ENCODE peak calls at places on chromosomes 6 and 20, in ten cellular contexts. One of them, this sample, is unnamed.

GRCh38 chr20:63090682-63091571 is 84.2 kb upstream of the BHLHE23 start:
- DNase-seq in GM10248: no peak
- DNase-seq in NCI-H1105 treated with DMSO at 0.1 percent for 48 hours: no peak
- DNase-seq in fibroblast of the aortic adventitia: no peak
- DNase-seq in NCI-H1417: no peak
- DNase-seq in stimulated activated CD4-positive, alpha-beta T cell treated with anti-CD3 and anti-CD28 coated beads, Interleukin-1b, Interleukin-23, amount 100 ng/mL, for 24 hours: no peak
- DNase-seq in T-helper 1 cell: no peak
- DNase-seq in lower leg skin: peak
- DNase-seq in activated naive CD4-positive, alpha-beta T cell: no peak
- DNase-seq in germinal center: no peak
- DNase-seq in this sample: no peak

GRCh38 chr20:39013662-39014109 is 51.5 kb downstream of the DHX35 start:
- DNase-seq in GM10248: no peak
- DNase-seq in NCI-H1105 treated with DMSO at 0.1 percent for 48 hours: no peak
- DNase-seq in fibroblast of the aortic adventitia: no peak
- DNase-seq in NCI-H1417: no peak
- DNase-seq in stimulated activated CD4-positive, alpha-beta T cell treated with anti-CD3 and anti-CD28 coated beads, Interleukin-1b, Interleukin-23, amount 100 ng/mL, for 24 hours: no peak
- DNase-seq in T-helper 1 cell: no peak
- DNase-seq in lower leg skin: no peak
- DNase-seq in activated naive CD4-positive, alpha-beta T cell: no peak
- DNase-seq in germinal center: no peak
- DNase-seq in this sample: no peak

GRCh38 chr20:35166242-35166830 is 5.5 kb upstream of the PROCR start:
- DNase-seq in GM10248: no peak
- DNase-seq in NCI-H1105 treated with DMSO at 0.1 percent for 48 hours: no peak
- DNase-seq in fibroblast of the aortic adventitia: no peak
- DNase-seq in NCI-H1417: no peak
- DNase-seq in stimulated activated CD4-positive, alpha-beta T cell treated with anti-CD3 and anti-CD28 coated beads, Interleukin-1b, Interleukin-23, amount 100 ng/mL, for 24 hours: no peak
- DNase-seq in T-helper 1 cell: no peak
- DNase-seq in lower leg skin: peak
- DNase-seq in activated naive CD4-positive, alpha-beta T cell: no peak
- DNase-seq in germinal center: no peak
- DNase-seq in this sample: no peak

GRCh38 chr6:44785123-44785522 is 397.6 kb downstream of the CDC5L start:
- DNase-seq in GM10248: no peak
- DNase-seq in NCI-H1105 treated with DMSO at 0.1 percent for 48 hours: no peak
- DNase-seq in fibroblast of the aortic adventitia: no peak
- DNase-seq in NCI-H1417: no peak
- DNase-seq in stimulated activated CD4-positive, alpha-beta T cell treated with anti-CD3 and anti-CD28 coated beads, Interleukin-1b, Interleukin-23, amount 100 ng/mL, for 24 hours: no peak
- DNase-seq in T-helper 1 cell: no peak
- DNase-seq in lower leg skin: no peak
- DNase-seq in activated naive CD4-positive, alpha-beta T cell: no peak
- DNase-seq in germinal center: no peak
- DNase-seq in this sample: no peak

GRCh38 chr6:112233864-112234263 is 20.5 kb downstream of the LAMA4 start:
- DNase-seq in GM10248: no peak
- DNase-seq in NCI-H1105 treated with DMSO at 0.1 percent for 48 hours: no peak
- DNase-seq in fibroblast of the aortic adventitia: peak
- DNase-seq in NCI-H1417: no peak
- DNase-seq in stimulated activated CD4-positive, alpha-beta T cell treated with anti-CD3 and anti-CD28 coated beads, Interleukin-1b, Interleukin-23, amount 100 ng/mL, for 24 hours: no peak
- DNase-seq in T-helper 1 cell: no peak
- DNase-seq in lower leg skin: no peak
- DNase-seq in activated naive CD4-positive, alpha-beta T cell: no peak
- DNase-seq in germinal center: no peak
- DNase-seq in this sample: no peak

GRCh38 chr6:41191569-41191968 is 9.4 kb downstream of the TREML2 start:
- DNase-seq in GM10248: peak
- DNase-seq in NCI-H1105 treated with DMSO at 0.1 percent for 48 hours: no peak
- DNase-seq in fibroblast of the aortic adventitia: peak
- DNase-seq in NCI-H1417: no peak
- DNase-seq in stimulated activated CD4-positive, alpha-beta T cell treated with anti-CD3 and anti-CD28 coated beads, Interleukin-1b, Interleukin-23, amount 100 ng/mL, for 24 hours: no peak
- DNase-seq in T-helper 1 cell: no peak
- DNase-seq in lower leg skin: no peak
- DNase-seq in activated naive CD4-positive, alpha-beta T cell: no peak
- DNase-seq in germinal center: peak
- DNase-seq in this sample: no peak

GRCh38 chr20:39036851-39037250 is 74.7 kb downstream of the DHX35 start:
- DNase-seq in GM10248: no peak
- DNase-seq in NCI-H1105 treated with DMSO at 0.1 percent for 48 hours: no peak
- DNase-seq in fibroblast of the aortic adventitia: no peak
- DNase-seq in NCI-H1417: no peak
- DNase-seq in stimulated activated CD4-positive, alpha-beta T cell treated with anti-CD3 and anti-CD28 coated beads, Interleukin-1b, Interleukin-23, amount 100 ng/mL, for 24 hours: no peak
- DNase-seq in T-helper 1 cell: no peak
- DNase-seq in lower leg skin: peak
- DNase-seq in activated naive CD4-positive, alpha-beta T cell: no peak
- DNase-seq in germinal center: no peak
- DNase-seq in this sample: no peak

GRCh38 chr6:75498862-75499261 is 5.3 kb upstream of the FILIP1 start:
- DNase-seq in GM10248: no peak
- DNase-seq in NCI-H1105 treated with DMSO at 0.1 percent for 48 hours: no peak
- DNase-seq in fibroblast of the aortic adventitia: no peak
- DNase-seq in NCI-H1417: no peak
- DNase-seq in stimulated activated CD4-positive, alpha-beta T cell treated with anti-CD3 and anti-CD28 coated beads, Interleukin-1b, Interleukin-23, amount 100 ng/mL, for 24 hours: no peak
- DNase-seq in T-helper 1 cell: no peak
- DNase-seq in lower leg skin: no peak
- DNase-seq in activated naive CD4-positive, alpha-beta T cell: no peak
- DNase-seq in germinal center: no peak
- DNase-seq in this sample: no peak

GRCh38 chr20:8766868-8767390 is 302.0 kb upstream of the PLCB4 start:
- DNase-seq in GM10248: no peak
- DNase-seq in NCI-H1105 treated with DMSO at 0.1 percent for 48 hours: no peak
- DNase-seq in fibroblast of the aortic adventitia: no peak
- DNase-seq in NCI-H1417: no peak
- DNase-seq in stimulated activated CD4-positive, alpha-beta T cell treated with anti-CD3 and anti-CD28 coated beads, Interleukin-1b, Interleukin-23, amount 100 ng/mL, for 24 hours: no peak
- DNase-seq in T-helper 1 cell: no peak
- DNase-seq in lower leg skin: no peak
- DNase-seq in activated naive CD4-positive, alpha-beta T cell: no peak
- DNase-seq in germinal center: no peak
- DNase-seq in this sample: no peak

GRCh38 chr6:160078883-160079685 is 42.5 kb upstream of the SLC22A1 start:
- DNase-seq in GM10248: no peak
- DNase-seq in NCI-H1105 treated with DMSO at 0.1 percent for 48 hours: no peak
- DNase-seq in fibroblast of the aortic adventitia: no peak
- DNase-seq in NCI-H1417: no peak
- DNase-seq in stimulated activated CD4-positive, alpha-beta T cell treated with anti-CD3 and anti-CD28 coated beads, Interleukin-1b, Interleukin-23, amount 100 ng/mL, for 24 hours: no peak
- DNase-seq in T-helper 1 cell: no peak
- DNase-seq in lower leg skin: no peak
- DNase-seq in activated naive CD4-positive, alpha-beta T cell: no peak
- DNase-seq in germinal center: no peak
- DNase-seq in this sample: no peak

GRCh38 chr6:88236961-88237360 is 70.8 kb upstream of the CNR1 start:
- DNase-seq in GM10248: no peak
- DNase-seq in NCI-H1105 treated with DMSO at 0.1 percent for 48 hours: peak
- DNase-seq in fibroblast of the aortic adventitia: no peak
- DNase-seq in NCI-H1417: no peak
- DNase-seq in stimulated activated CD4-positive, alpha-beta T cell treated with anti-CD3 and anti-CD28 coated beads, Interleukin-1b, Interleukin-23, amount 100 ng/mL, for 24 hours: no peak
- DNase-seq in T-helper 1 cell: no peak
- DNase-seq in lower leg skin: no peak
- DNase-seq in activated naive CD4-positive, alpha-beta T cell: no peak
- DNase-seq in germinal center: no peak
- DNase-seq in this sample: no peak

GRCh38 chr6:119186490-119186889 is 108.0 kb upstream of the FAM184A start:
- DNase-seq in GM10248: no peak
- DNase-seq in NCI-H1105 treated with DMSO at 0.1 percent for 48 hours: no peak
- DNase-seq in fibroblast of the aortic adventitia: no peak
- DNase-seq in NCI-H1417: no peak
- DNase-seq in stimulated activated CD4-positive, alpha-beta T cell treated with anti-CD3 and anti-CD28 coated beads, Interleukin-1b, Interleukin-23, amount 100 ng/mL, for 24 hours: no peak
- DNase-seq in T-helper 1 cell: no peak
- DNase-seq in lower leg skin: no peak
- DNase-seq in activated naive CD4-positive, alpha-beta T cell: no peak
- DNase-seq in germinal center: no peak
- DNase-seq in this sample: no peak

GRCh38 chr6:90284745-90285481 is 11.7 kb downstream of the BACH2 start:
- DNase-seq in GM10248: peak
- DNase-seq in NCI-H1105 treated with DMSO at 0.1 percent for 48 hours: no peak
- DNase-seq in fibroblast of the aortic adventitia: peak
- DNase-seq in NCI-H1417: no peak
- DNase-seq in stimulated activated CD4-positive, alpha-beta T cell treated with anti-CD3 and anti-CD28 coated beads, Interleukin-1b, Interleukin-23, amount 100 ng/mL, for 24 hours: no peak
- DNase-seq in T-helper 1 cell: no peak
- DNase-seq in lower leg skin: no peak
- DNase-seq in activated naive CD4-positive, alpha-beta T cell: no peak
- DNase-seq in germinal center: no peak
- DNase-seq in this sample: peak

GRCh38 chr6:116596815-116597214 is 19.5 kb upstream of the RSPH4A start:
- DNase-seq in GM10248: no peak
- DNase-seq in NCI-H1105 treated with DMSO at 0.1 percent for 48 hours: no peak
- DNase-seq in fibroblast of the aortic adventitia: peak
- DNase-seq in NCI-H1417: no peak
- DNase-seq in stimulated activated CD4-positive, alpha-beta T cell treated with anti-CD3 and anti-CD28 coated beads, Interleukin-1b, Interleukin-23, amount 100 ng/mL, for 24 hours: no peak
- DNase-seq in T-helper 1 cell: no peak
- DNase-seq in lower leg skin: no peak
- DNase-seq in activated naive CD4-positive, alpha-beta T cell: no peak
- DNase-seq in germinal center: no peak
- DNase-seq in this sample: no peak

GRCh38 chr20:54980321-54980960 is 505.0 kb downstream of the DOK5 start:
- DNase-seq in GM10248: no peak
- DNase-seq in NCI-H1105 treated with DMSO at 0.1 percent for 48 hours: peak
- DNase-seq in fibroblast of the aortic adventitia: no peak
- DNase-seq in NCI-H1417: peak
- DNase-seq in stimulated activated CD4-positive, alpha-beta T cell treated with anti-CD3 and anti-CD28 coated beads, Interleukin-1b, Interleukin-23, amount 100 ng/mL, for 24 hours: no peak
- DNase-seq in T-helper 1 cell: no peak
- DNase-seq in lower leg skin: no peak
- DNase-seq in activated naive CD4-positive, alpha-beta T cell: no peak
- DNase-seq in germinal center: no peak
- DNase-seq in this sample: no peak

GRCh38 chr6:121652726-121653623 is 217.5 kb downstream of the GJA1 start:
- DNase-seq in GM10248: no peak
- DNase-seq in NCI-H1105 treated with DMSO at 0.1 percent for 48 hours: no peak
- DNase-seq in fibroblast of the aortic adventitia: peak
- DNase-seq in NCI-H1417: no peak
- DNase-seq in stimulated activated CD4-positive, alpha-beta T cell treated with anti-CD3 and anti-CD28 coated beads, Interleukin-1b, Interleukin-23, amount 100 ng/mL, for 24 hours: no peak
- DNase-seq in T-helper 1 cell: no peak
- DNase-seq in lower leg skin: no peak
- DNase-seq in activated naive CD4-positive, alpha-beta T cell: no peak
- DNase-seq in germinal center: no peak
- DNase-seq in this sample: no peak

GRCh38 chr6:11307226-11307625 is 74.8 kb upstream of the NEDD9 start:
- DNase-seq in GM10248: no peak
- DNase-seq in NCI-H1105 treated with DMSO at 0.1 percent for 48 hours: no peak
- DNase-seq in fibroblast of the aortic adventitia: no peak
- DNase-seq in NCI-H1417: no peak
- DNase-seq in stimulated activated CD4-positive, alpha-beta T cell treated with anti-CD3 and anti-CD28 coated beads, Interleukin-1b, Interleukin-23, amount 100 ng/mL, for 24 hours: no peak
- DNase-seq in T-helper 1 cell: no peak
- DNase-seq in lower leg skin: peak
- DNase-seq in activated naive CD4-positive, alpha-beta T cell: no peak
- DNase-seq in germinal center: no peak
- DNase-seq in this sample: no peak

GRCh38 chr6:166996406-166996805 is 2.8 kb upstream of the CEP43 start:
- DNase-seq in GM10248: no peak
- DNase-seq in NCI-H1105 treated with DMSO at 0.1 percent for 48 hours: no peak
- DNase-seq in fibroblast of the aortic adventitia: no peak
- DNase-seq in NCI-H1417: no peak
- DNase-seq in stimulated activated CD4-positive, alpha-beta T cell treated with anti-CD3 and anti-CD28 coated beads, Interleukin-1b, Interleukin-23, amount 100 ng/mL, for 24 hours: no peak
- DNase-seq in T-helper 1 cell: no peak
- DNase-seq in lower leg skin: no peak
- DNase-seq in activated naive CD4-positive, alpha-beta T cell: no peak
- DNase-seq in germinal center: no peak
- DNase-seq in this sample: no peak

GRCh38 chr20:31572042-31572700 is 32.9 kb upstream of the ID1 start:
- DNase-seq in GM10248: no peak
- DNase-seq in NCI-H1105 treated with DMSO at 0.1 percent for 48 hours: peak
- DNase-seq in fibroblast of the aortic adventitia: no peak
- DNase-seq in NCI-H1417: peak
- DNase-seq in stimulated activated CD4-positive, alpha-beta T cell treated with anti-CD3 and anti-CD28 coated beads, Interleukin-1b, Interleukin-23, amount 100 ng/mL, for 24 hours: no peak
- DNase-seq in T-helper 1 cell: no peak
- DNase-seq in lower leg skin: no peak
- DNase-seq in activated naive CD4-positive, alpha-beta T cell: no peak
- DNase-seq in germinal center: no peak
- DNase-seq in this sample: no peak

GRCh38 chr6:6920114-6920983 is 187.4 kb upstream of the RREB1 start:
- DNase-seq in GM10248: no peak
- DNase-seq in NCI-H1105 treated with DMSO at 0.1 percent for 48 hours: no peak
- DNase-seq in fibroblast of the aortic adventitia: no peak
- DNase-seq in NCI-H1417: no peak
- DNase-seq in stimulated activated CD4-positive, alpha-beta T cell treated with anti-CD3 and anti-CD28 coated beads, Interleukin-1b, Interleukin-23, amount 100 ng/mL, for 24 hours: no peak
- DNase-seq in T-helper 1 cell: no peak
- DNase-seq in lower leg skin: no peak
- DNase-seq in activated naive CD4-positive, alpha-beta T cell: no peak
- DNase-seq in germinal center: no peak
- DNase-seq in this sample: no peak

This sample was measured in NCI-H510A treated with DMSO at 0.1 percent for 48 hours.